ENCODE peak calls at places on chromosomes 2 and 18, in four cellular contexts. One of them, this sample, is unnamed.

GRCh38 chr18:58362027-58362575 is 266.8 kb downstream of the ALPK2 start:
- DNase-seq in NCI-H748 treated with DMSO at 0.1 percent for 48 hours: no peak
- DNase-seq in activated T-helper 1 cell treated with Interleukin-2 at 50 U/mL for 16 hours: no peak
- DNase-seq in upper lobe of right lung: no peak
- DNase-seq in this sample: no peak

GRCh38 chr2:171225302-171225980 is 64.7 kb upstream of the TLK1 start:
- DNase-seq in NCI-H748 treated with DMSO at 0.1 percent for 48 hours: no peak
- DNase-seq in activated T-helper 1 cell treated with Interleukin-2 at 50 U/mL for 16 hours: no peak
- DNase-seq in upper lobe of right lung: no peak
- DNase-seq in this sample: peak; percentile 35

GRCh38 chr2:201413143-201413542 is 38.1 kb downstream of the TRAK2 start:
- DNase-seq in NCI-H748 treated with DMSO at 0.1 percent for 48 hours: no peak
- DNase-seq in activated T-helper 1 cell treated with Interleukin-2 at 50 U/mL for 16 hours: no peak
- DNase-seq in upper lobe of right lung: no peak
- DNase-seq in this sample: no peak

GRCh38 chr18:47754311-47755101 is 176.0 kb downstream of the SMAD2 start:
- DNase-seq in NCI-H748 treated with DMSO at 0.1 percent for 48 hours: peak; percentile 76
- DNase-seq in activated T-helper 1 cell treated with Interleukin-2 at 50 U/mL for 16 hours: peak; percentile 24
- DNase-seq in upper lobe of right lung: peak; percentile 73
- DNase-seq in this sample: no peak

GRCh38 chr2:71612581-71613520 is 159.5 kb downstream of the DYSF start:
- DNase-seq in NCI-H748 treated with DMSO at 0.1 percent for 48 hours: no peak
- DNase-seq in activated T-helper 1 cell treated with Interleukin-2 at 50 U/mL for 16 hours: no peak
- DNase-seq in upper lobe of right lung: peak; percentile 51
- DNase-seq in this sample: no peak

GRCh38 chr2:43340945-43341356 is 114.5 kb upstream of the ZFP36L2 start:
- DNase-seq in NCI-H748 treated with DMSO at 0.1 percent for 48 hours: no peak
- DNase-seq in activated T-helper 1 cell treated with Interleukin-2 at 50 U/mL for 16 hours: no peak
- DNase-seq in upper lobe of right lung: no peak
- DNase-seq in this sample: peak; percentile 30

GRCh38 chr2:189252991-189253680 is 73.6 kb upstream of the COL5A2 start:
- DNase-seq in NCI-H748 treated with DMSO at 0.1 percent for 48 hours: no peak
- DNase-seq in activated T-helper 1 cell treated with Interleukin-2 at 50 U/mL for 16 hours: no peak
- DNase-seq in upper lobe of right lung: no peak
- DNase-seq in this sample: peak; percentile 17

GRCh38 chr2:5070257-5070656 is 621.9 kb upstream of the SOX11 start:
- DNase-seq in NCI-H748 treated with DMSO at 0.1 percent for 48 hours: peak; percentile 12
- DNase-seq in activated T-helper 1 cell treated with Interleukin-2 at 50 U/mL for 16 hours: no peak
- DNase-seq in upper lobe of right lung: no peak
- DNase-seq in this sample: no peak

GRCh38 chr2:67733517-67733916 is 329.3 kb downstream of the C1D start:
- DNase-seq in NCI-H748 treated with DMSO at 0.1 percent for 48 hours: no peak
- DNase-seq in activated T-helper 1 cell treated with Interleukin-2 at 50 U/mL for 16 hours: no peak
- DNase-seq in upper lobe of right lung: peak; percentile 67
- DNase-seq in this sample: no peak

GRCh38 chr2:128640847-128641360 is 322.2 kb upstream of the HS6ST1 start:
- DNase-seq in NCI-H748 treated with DMSO at 0.1 percent for 48 hours: no peak
- DNase-seq in activated T-helper 1 cell treated with Interleukin-2 at 50 U/mL for 16 hours: no peak
- DNase-seq in upper lobe of right lung: peak; percentile 26
- DNase-seq in this sample: no peak

GRCh38 chr2:37146062-37146461 is 10.7 kb downstream of the EIF2AK2 start:
- DNase-seq in NCI-H748 treated with DMSO at 0.1 percent for 48 hours: no peak
- DNase-seq in activated T-helper 1 cell treated with Interleukin-2 at 50 U/mL for 16 hours: no peak
- DNase-seq in upper lobe of right lung: no peak
- DNase-seq in this sample: no peak

GRCh38 chr2:1693723-1694122 is 50.6 kb downstream of the PXDN start:
- DNase-seq in NCI-H748 treated with DMSO at 0.1 percent for 48 hours: no peak
- DNase-seq in activated T-helper 1 cell treated with Interleukin-2 at 50 U/mL for 16 hours: no peak
- DNase-seq in upper lobe of right lung: no peak
- DNase-seq in this sample: no peak

GRCh38 chr18:27860701-27861107 is 316.2 kb downstream of the CDH2 start:
- DNase-seq in NCI-H748 treated with DMSO at 0.1 percent for 48 hours: no peak
- DNase-seq in activated T-helper 1 cell treated with Interleukin-2 at 50 U/mL for 16 hours: no peak
- DNase-seq in upper lobe of right lung: no peak
- DNase-seq in this sample: no peak

GRCh38 chr2:201057715-201058248 is 13.7 kb downstream of the HYCC2 start:
- DNase-seq in NCI-H748 treated with DMSO at 0.1 percent for 48 hours: no peak
- DNase-seq in activated T-helper 1 cell treated with Interleukin-2 at 50 U/mL for 16 hours: no peak
- DNase-seq in upper lobe of right lung: no peak
- DNase-seq in this sample: no peak

GRCh38 chr2:213284105-213285090 is at the start of gene SPAG16:
- DNase-seq in NCI-H748 treated with DMSO at 0.1 percent for 48 hours: peak; percentile 93
- DNase-seq in activated T-helper 1 cell treated with Interleukin-2 at 50 U/mL for 16 hours: peak; percentile 87
- DNase-seq in upper lobe of right lung: peak; percentile 98
- DNase-seq in this sample: peak; percentile 85

GRCh38 chr2:58107803-58108710 is 61.5 kb downstream of the VRK2 start:
- DNase-seq in NCI-H748 treated with DMSO at 0.1 percent for 48 hours: no peak
- DNase-seq in activated T-helper 1 cell treated with Interleukin-2 at 50 U/mL for 16 hours: no peak
- DNase-seq in upper lobe of right lung: no peak
- DNase-seq in this sample: peak; percentile 92

GRCh38 chr2:53515435-53516332 is 251.9 kb upstream of the CHAC2 start:
- DNase-seq in NCI-H748 treated with DMSO at 0.1 percent for 48 hours: no peak
- DNase-seq in activated T-helper 1 cell treated with Interleukin-2 at 50 U/mL for 16 hours: no peak
- DNase-seq in upper lobe of right lung: no peak
- DNase-seq in this sample: no peak

GRCh38 chr18:75880266-75880665 is 452.8 kb upstream of the SMIM21 start:
- DNase-seq in NCI-H748 treated with DMSO at 0.1 percent for 48 hours: no peak
- DNase-seq in activated T-helper 1 cell treated with Interleukin-2 at 50 U/mL for 16 hours: no peak
- DNase-seq in upper lobe of right lung: no peak
- DNase-seq in this sample: no peak

GRCh38 chr2:110790907-110791306 is 58.5 kb downstream of the ACOXL start:
- DNase-seq in NCI-H748 treated with DMSO at 0.1 percent for 48 hours: no peak
- DNase-seq in activated T-helper 1 cell treated with Interleukin-2 at 50 U/mL for 16 hours: no peak
- DNase-seq in upper lobe of right lung: no peak
- DNase-seq in this sample: no peak

GRCh38 chr2:232879618-232880494 is 9.8 kb downstream of the SNORC start:
- DNase-seq in NCI-H748 treated with DMSO at 0.1 percent for 48 hours: no peak
- DNase-seq in activated T-helper 1 cell treated with Interleukin-2 at 50 U/mL for 16 hours: no peak
- DNase-seq in upper lobe of right lung: peak; percentile 51
- DNase-seq in this sample: no peak

GRCh38 chr2:56741601-56742102 is 557.9 kb downstream of the CCDC85A start:
- DNase-seq in NCI-H748 treated with DMSO at 0.1 percent for 48 hours: no peak
- DNase-seq in activated T-helper 1 cell treated with Interleukin-2 at 50 U/mL for 16 hours: no peak
- DNase-seq in upper lobe of right lung: peak; percentile 63
- DNase-seq in this sample: peak; percentile 89

GRCh38 chr2:85744771-85745601 is 8.8 kb upstream of the ATOH8 start:
- DNase-seq in NCI-H748 treated with DMSO at 0.1 percent for 48 hours: no peak
- DNase-seq in activated T-helper 1 cell treated with Interleukin-2 at 50 U/mL for 16 hours: no peak
- DNase-seq in upper lobe of right lung: peak; percentile 43
- DNase-seq in this sample: no peak

GRCh38 chr2:22807876-22808275 is 577.1 kb upstream of the KLHL29 start:
- DNase-seq in NCI-H748 treated with DMSO at 0.1 percent for 48 hours: no peak
- DNase-seq in activated T-helper 1 cell treated with Interleukin-2 at 50 U/mL for 16 hours: no peak
- DNase-seq in upper lobe of right lung: no peak
- DNase-seq in this sample: no peak

GRCh38 chr2:174051039-174051438 is 85.9 kb upstream of the SP3 start:
- DNase-seq in NCI-H748 treated with DMSO at 0.1 percent for 48 hours: no peak
- DNase-seq in activated T-helper 1 cell treated with Interleukin-2 at 50 U/mL for 16 hours: no peak
- DNase-seq in upper lobe of right lung: no peak
- DNase-seq in this sample: no peak

GRCh38 chr2:175576875-175577274 is 395.4 kb upstream of the ATP5MC3 start:
- DNase-seq in NCI-H748 treated with DMSO at 0.1 percent for 48 hours: no peak
- DNase-seq in activated T-helper 1 cell treated with Interleukin-2 at 50 U/mL for 16 hours: no peak
- DNase-seq in upper lobe of right lung: no peak
- DNase-seq in this sample: no peak

GRCh38 chr2:86050301-86050700 is 55.4 kb downstream of the POLR1A start:
- DNase-seq in NCI-H748 treated with DMSO at 0.1 percent for 48 hours: no peak
- DNase-seq in activated T-helper 1 cell treated with Interleukin-2 at 50 U/mL for 16 hours: no peak
- DNase-seq in upper lobe of right lung: no peak
- DNase-seq in this sample: no peak

GRCh38 chr2:149908731-149909690 is 321.4 kb upstream of the MMADHC start:
- DNase-seq in NCI-H748 treated with DMSO at 0.1 percent for 48 hours: peak; percentile 27
- DNase-seq in activated T-helper 1 cell treated with Interleukin-2 at 50 U/mL for 16 hours: no peak
- DNase-seq in upper lobe of right lung: no peak
- DNase-seq in this sample: no peak